ENCODE peak calls at places on chromosomes 7 and 10, in ten cellular contexts. D is effector memory CD4-positive, alpha-beta T cell; G is ovary; O is aorta; L is mucosa of descending colon; F is heart left ventricle; R is endodermal cell; Q is adrenal gland; V is tibial artery; M is right atrium auricular region. H is an unnamed sample.

GRCh38 chr10:77539147-77539935 is 98.3 kb downstream of the KCNMA1 start:
- DNase-seq in G (no peak), R (no peak), M (no peak), D (no peak), Q (no peak), O (no peak), V (no peak), L (no peak), F (no peak), H (no peak)

GRCh38 chr7:101918426-101918825 is 101.0 kb downstream of the CUX1 start:
- DNase-seq in L (no peak), Q (no peak), O (no peak), D (no peak), V (peak; percentile 10), R (no peak), G (no peak), F (no peak), M (no peak), H (no peak)

GRCh38 chr10:104515670-104516199 is 125.4 kb upstream of the SORCS3 start:
- DNase-seq in O (no peak), V (no peak), R (peak; percentile 90), F (no peak), M (no peak), Q (no peak), D (no peak), L (no peak), G (no peak), H (no peak)

GRCh38 chr7:158816995-158817394 is 12.3 kb downstream of the ESYT2 start:
- DNase-seq in F (no peak), D (no peak), Q (no peak), R (peak; percentile 43), G (no peak), V (no peak), O (no peak), M (no peak), L (peak; percentile 81), H (no peak)

GRCh38 chr7:40436761-40437160 is 302.0 kb downstream of the SUGCT start:
- DNase-seq in Q (no peak), R (no peak), L (no peak), D (no peak), F (no peak), V (no peak), M (no peak), O (no peak), G (no peak), H (no peak)

GRCh38 chr10:87092861-87093460 is 1.7 kb downstream of the GLUD1 start:
- DNase-seq in D (no peak), L (peak; percentile 71), G (no peak), M (no peak), R (peak; percentile 81), V (no peak), Q (no peak), F (no peak), O (no peak), H (no peak)

GRCh38 chr10:77165445-77166316 is 471.9 kb downstream of the KCNMA1 start:
- DNase-seq in Q (peak; percentile 46), G (peak; percentile 32), R (peak; percentile 87), D (no peak), F (peak; percentile 29), O (no peak), V (no peak), M (no peak), L (peak; percentile 75), H (no peak)

GRCh38 chr7:95865716-95866371 is 93.5 kb downstream of the DYNC1I1 start:
- DNase-seq in D (no peak), G (no peak), L (no peak), M (no peak), R (peak; percentile 68), V (no peak), F (no peak), O (no peak), Q (no peak), H (no peak)

GRCh38 chr7:874036-874749 is 2.2 kb upstream of the GET4 start:
- DNase-seq in Q (no peak), L (no peak), D (no peak), O (no peak), V (no peak), G (peak; percentile 75), M (no peak), R (no peak), F (no peak), H (no peak)

GRCh38 chr7:44383566-44383965 is 58.2 kb upstream of the CAMK2B start:
- DNase-seq in D (no peak), F (no peak), M (peak; percentile 70), O (peak; percentile 85), L (no peak), Q (peak; percentile 7), V (peak; percentile 45), R (peak; percentile 26), G (peak; percentile 3), H (peak; percentile 65)

GRCh38 chr7:130491841-130492518 is at the start of gene MEST:
- DNase-seq in F (peak; percentile 24), Q (no peak), L (no peak), D (no peak), G (peak; percentile 18), O (no peak), M (no peak), V (no peak), R (peak; percentile 75), H (no peak)

GRCh38 chr10:130834573-130834972 is 476.9 kb downstream of the TCERG1L start:
- DNase-seq in G (no peak), V (no peak), M (no peak), F (no peak), Q (no peak), D (no peak), R (no peak), L (no peak), O (no peak), H (no peak)

DNA sequence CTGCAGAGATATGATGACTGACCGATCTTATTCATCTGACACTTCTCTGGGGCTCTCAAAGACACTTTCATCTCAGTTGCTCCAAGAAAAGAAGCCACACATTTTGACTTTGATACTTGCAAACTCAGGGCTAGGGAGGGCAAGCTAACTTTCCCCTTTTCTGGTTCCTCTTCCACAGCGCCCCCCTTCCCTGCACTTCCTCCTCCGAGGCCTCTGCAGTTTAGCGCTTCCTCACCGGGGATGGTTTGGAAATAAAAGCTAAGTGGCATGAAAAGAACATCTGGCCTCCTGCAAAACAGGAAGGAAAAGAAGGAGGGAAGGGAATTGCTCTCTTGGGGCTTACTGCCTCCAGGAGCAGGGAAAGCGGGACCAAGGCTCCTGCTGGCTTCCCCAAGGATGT is 42.4 kb downstream of the PRKCQ start:
- DNase-seq in M (no peak), F (peak; percentile 56), Q (no peak), D (no peak), O (peak; percentile 74), V (peak; percentile 33), L (no peak), R (no peak), G (no peak), H (no peak)
- H3K4me1 ChIP-seq in M (no peaks in the 10 kb centered on the region), F (no peaks in the 10 kb centered on the region), Q (no peaks in the 10 kb centered on the region), D (peaks cover 32% of the 10 kb centered on the region), O (no peaks in the 10 kb centered on the region), V (no peaks in the 10 kb centered on the region), L (no peaks in the 10 kb centered on the region), R (peaks cover 5% of the 10 kb centered on the region), G (no peaks in the 10 kb centered on the region), H (peaks cover 4% of the 10 kb centered on the region)

DNA sequence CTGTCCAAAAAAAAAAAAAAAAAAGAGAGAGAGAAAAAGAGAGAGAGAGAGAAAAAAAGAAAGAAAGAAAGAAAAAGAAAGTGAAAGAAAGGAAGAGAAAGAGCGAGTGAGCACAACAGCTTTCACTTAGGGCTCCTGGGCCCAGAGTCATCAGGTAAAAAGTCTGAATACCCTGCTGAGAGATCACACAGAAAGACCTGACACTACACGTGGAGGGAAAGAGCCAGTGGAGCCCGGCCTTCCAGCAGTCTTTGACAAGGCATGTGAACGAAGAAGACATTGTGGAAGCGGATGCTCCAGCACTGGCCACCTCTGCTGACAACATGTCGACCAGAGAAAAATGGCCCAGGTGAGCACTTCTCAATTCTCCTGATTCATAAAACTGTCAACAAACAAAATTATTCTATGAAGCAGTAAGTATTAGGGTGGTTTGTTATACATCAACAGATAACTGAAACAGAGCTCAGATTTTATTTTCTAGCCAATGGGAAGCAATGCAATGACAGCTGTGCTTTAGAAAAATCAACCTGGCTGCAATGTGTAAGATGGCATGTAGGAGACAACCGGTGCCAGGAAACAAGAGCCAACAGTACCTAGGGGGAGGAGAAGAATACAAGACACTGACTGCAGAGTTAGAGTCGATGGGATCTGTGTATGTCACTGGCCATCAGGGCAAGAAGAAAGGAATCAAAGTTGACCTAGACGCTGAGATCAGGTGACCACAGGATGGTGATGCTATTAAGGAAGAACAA is 4.4 kb downstream of the RNF216 start:
- DNase-seq in G (no peak), L (no peak), M (no peak), R (no peak), D (no peak), F (no peak), Q (no peak), O (no peak), V (no peak), H (no peak)
- H3K4me1 ChIP-seq in G (peaks cover 9% of the 10 kb centered on the region), L (peaks cover 7% of the 10 kb centered on the region), M (no peaks in the 10 kb centered on the region), R (peaks cover 5% of the 10 kb centered on the region), D (peaks cover 16% of the 10 kb centered on the region), F (peaks cover 24% of the 10 kb centered on the region), Q (peaks cover 16% of the 10 kb centered on the region), O (no peaks in the 10 kb centered on the region), V (peaks cover 42% of the 10 kb centered on the region), H (peaks cover 47% of the 10 kb centered on the region)

GRCh38 chr10:15792777-15793176 is 67.5 kb downstream of the MINDY3 start:
- DNase-seq in M (no peak), D (no peak), V (no peak), R (no peak), F (no peak), G (no peak), L (no peak), Q (no peak), O (no peak), H (no peak)
- H3K4me1 ChIP-seq in M (no peaks in the 10 kb centered on the region), D (no peaks in the 10 kb centered on the region), V (peaks cover 49% of the 10 kb centered on the region), R (peaks cover 6% of the 10 kb centered on the region), F (no peaks in the 10 kb centered on the region), G (peaks cover 5% of the 10 kb centered on the region), L (peaks cover 16% of the 10 kb centered on the region), Q (peaks cover 39% of the 10 kb centered on the region), O (peaks cover 6% of the 10 kb centered on the region), H (peaks cover 5% of the 10 kb centered on the region)

GRCh38 chr10:124316316-124316715 is 102.4 kb downstream of the OAT start:
- DNase-seq in L (no peak), V (no peak), O (no peak), D (no peak), G (no peak), Q (no peak), M (no peak), F (no peak), R (no peak), H (no peak)

GRCh38 chr10:124318076-124318475 is 100.6 kb downstream of the OAT start:
- DNase-seq in Q (peak; percentile 4), D (no peak), V (no peak), G (no peak), M (no peak), L (no peak), F (no peak), R (peak; percentile 36), O (no peak), H (no peak)

GRCh38 chr10:124318811-124319210 is 99.9 kb downstream of the OAT start:
- DNase-seq in M (no peak), Q (peak; percentile 6), O (no peak), F (no peak), D (no peak), V (no peak), L (no peak), G (no peak), R (peak; percentile 36), H (no peak)

GRCh38 chr10:124313374-124313773 is 105.3 kb downstream of the OAT start:
- DNase-seq in R (peak; percentile 22), L (no peak), Q (peak; percentile 4), F (no peak), G (no peak), V (no peak), M (no peak), O (no peak), D (no peak), H (no peak)

GRCh38 chr10:124315599-124316270 is 103.0 kb downstream of the OAT start:
- DNase-seq in G (no peak), M (no peak), R (no peak), Q (no peak), F (no peak), V (no peak), D (no peak), L (no peak), O (no peak), H (no peak)
- H3K4me1 ChIP-seq in G (no peaks in the 10 kb centered on the region), M (no peaks in the 10 kb centered on the region), R (no peaks in the 10 kb centered on the region), Q (no peaks in the 10 kb centered on the region), F (no peaks in the 10 kb centered on the region), V (peaks cover 25% of the 10 kb centered on the region), D (no peaks in the 10 kb centered on the region), L (no peaks in the 10 kb centered on the region), O (no peaks in the 10 kb centered on the region), H (no peaks in the 10 kb centered on the region)